ENCODE peak calls at places on chromosomes 11 and 22, in six cellular contexts. X is brain microvascular endothelial cell; Z is hepatocyte; N is K562; D is testis; S is CD8-positive, alpha-beta T cell. A is an unnamed sample.

GRCh38 chr22:44317886-44318637 is 5.3 kb upstream of the SHISAL1 start:
- DNase-seq in N (no peak), Z (no peak), X (no peak), S (no peak), D (no peak), A (no peak)

GRCh38 chr22:38820021-38820420 is 23.8 kb downstream of the NPTXR start:
- DNase-seq in Z (no peak), S (no peak), N (no peak), X (no peak), D (no peak), A (no peak)

GRCh38 chr11:117381988-117382387 is 54.3 kb downstream of the CEP164 start:
- DNase-seq in S (no peak), D (no peak), Z (no peak), N (no peak), X (no peak), A (no peak)

GRCh38 chr11:9972917-9973504 is 309.1 kb downstream of the SWAP70 start:
- DNase-seq in X (peak), D (peak), Z (peak), N (peak), S (no peak), A (peak)

GRCh38 chr11:34439521-34440258 is 956 bp downstream of the CAT start:
- DNase-seq in D (no peak), X (no peak), Z (no peak), S (no peak), N (no peak), A (no peak)

GRCh38 chr11:126834149-126834548 is 166.4 kb downstream of the KIRREL3 start:
- DNase-seq in D (no peak), S (no peak), N (no peak), X (peak), Z (no peak), A (peak)

GRCh38 chr22:35681454-35682050 is 33.3 kb downstream of the APOL6 start:
- DNase-seq in X (no peak), N (no peak), Z (no peak), S (no peak), D (no peak), A (no peak)

GRCh38 chr11:10792385-10793068 is 16.2 kb downstream of the EIF4G2 start:
- DNase-seq in S (peak), D (peak), X (peak), Z (peak), N (peak), A (peak)

GRCh38 chr11:73139476-73140198 is 2.5 kb downstream of the FCHSD2 start:
- DNase-seq in Z (no peak), D (no peak), X (no peak), N (no peak), S (no peak), A (peak)

GRCh38 chr11:42772886-42773285 is 538.9 kb upstream of the API5 start:
- DNase-seq in D (no peak), X (no peak), N (no peak), S (no peak), Z (no peak), A (no peak)

GRCh38 chr11:9379046-9379445 is 5.4 kb upstream of the IPO7 start:
- DNase-seq in S (no peak), N (no peak), D (no peak), X (no peak), Z (no peak), A (no peak)

GRCh38 chr11:132718711-132719641 is 813.3 kb downstream of the OPCML start:
- DNase-seq in D (peak), Z (no peak), S (no peak), X (peak), N (no peak), A (no peak)

GRCh38 chr11:852762-853161 is 10.1 kb downstream of the TSPAN4 start:
- DNase-seq in X (no peak), S (no peak), Z (no peak), D (no peak), N (no peak), A (no peak)

GRCh38 chr11:66973956-66974585 is 1.0 kb upstream of the C11orf86 start:
- DNase-seq in X (no peak), Z (no peak), N (no peak), D (no peak), S (no peak), A (peak)

GRCh38 chr22:47295982-47296381 is 533.5 kb downstream of the TBC1D22A start:
- DNase-seq in N (no peak), Z (no peak), S (no peak), D (peak), X (no peak), A (no peak)

GRCh38 chr11:67545280-67545679 is 22.0 kb upstream of the CABP2 start:
- DNase-seq in D (no peak), N (peak), X (no peak), Z (no peak), S (no peak), A (no peak)

GRCh38 chr11:34665077-34665835 is 44.4 kb downstream of the EHF start:
- DNase-seq in Z (no peak), D (no peak), N (no peak), S (no peak), X (no peak), A (no peak)

GRCh38 chr22:31970490-31971444 is 26.4 kb downstream of the YWHAH start:
- DNase-seq in S (peak), Z (peak), D (peak), X (peak), N (peak), A (peak)

GRCh38 chr22:37183432-37184379 is 4.3 kb downstream of the C1QTNF6 start:
- DNase-seq in D (no peak), Z (no peak), S (no peak), X (no peak), N (no peak), A (no peak)

GRCh38 chr22:23709107-23709506 is 18.3 kb downstream of the RGL4 start:
- DNase-seq in D (no peak), X (no peak), N (no peak), Z (no peak), S (no peak), A (no peak)

DNA sequence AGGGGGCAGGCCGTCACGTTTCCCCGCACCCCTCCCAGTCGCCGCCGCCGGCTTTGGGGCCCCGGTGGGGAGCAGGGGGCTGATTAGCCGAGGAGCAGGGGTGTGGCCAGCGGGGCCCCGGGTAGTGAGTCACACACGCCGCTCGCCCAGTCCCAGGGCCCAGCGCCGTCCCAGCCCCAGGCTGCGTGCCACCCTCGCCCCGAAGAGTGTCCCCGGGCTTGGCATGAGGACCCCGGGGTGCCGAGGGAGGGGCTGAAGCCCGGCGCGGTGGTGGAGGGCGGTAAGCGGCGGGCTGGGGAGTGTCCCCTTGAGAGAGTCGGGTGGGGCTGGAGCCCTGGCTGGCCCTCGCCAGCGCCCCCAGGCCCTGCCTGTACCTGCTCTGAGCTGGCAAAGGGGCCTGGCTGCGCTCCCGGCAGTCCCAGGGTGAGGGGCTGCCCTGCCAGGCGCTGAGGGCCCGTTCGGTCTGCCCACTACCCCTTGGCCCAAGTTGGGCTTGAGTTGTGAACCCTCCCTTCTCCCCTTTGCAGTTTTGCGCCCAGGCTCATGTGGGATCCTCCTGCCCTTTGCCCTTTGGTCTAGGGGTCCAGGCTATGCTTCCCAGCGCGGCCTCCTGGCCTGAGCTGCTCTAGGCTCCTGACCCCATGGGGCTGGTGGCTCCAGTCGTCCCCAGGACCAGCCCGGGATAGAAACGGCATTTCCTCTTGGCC is 34.6 kb downstream of the PRDM11 start:
- DNase-seq in S (no peak), N (peak), Z (no peak), X (peak), D (peak), A (peak)
- TF ChIP-seq CTCF in S (no peak), N (no peak), Z (no peak), X (no peak), D (no peak), A (no peak)

GRCh38 chr11:114089748-114090147 is 30.2 kb downstream of the ZBTB16 start:
- DNase-seq in N (no peak), X (no peak), Z (no peak), S (no peak), D (no peak), A (no peak)
- H3K4me3 ChIP-seq in N (no peak), X (no peak), Z (no peak), S (no peak), D (no peak), A (no peak)

GRCh38 chr11:107282195-107282594 is 175.4 kb downstream of the CWF19L2 start:
- DNase-seq in N (no peak), X (no peak), D (no peak), Z (no peak), S (no peak), A (no peak)
- TF ChIP-seq CTCF in N (no peak), X (no peak), D (no peak), Z (no peak), S (no peak), A (no peak)

GRCh38 chr11:119529936-119530335 is 107.0 kb upstream of the THY1 start:
- DNase-seq in N (no peak), S (no peak), D (no peak), Z (no peak), X (no peak), A (no peak)

GRCh38 chr11:119531091-119531490 is 108.1 kb upstream of the THY1 start:
- DNase-seq in D (no peak), S (no peak), X (no peak), Z (no peak), N (no peak), A (no peak)

GRCh38 chr11:119532551-119532950 is 109.6 kb upstream of the THY1 start:
- DNase-seq in S (no peak), N (no peak), Z (no peak), X (no peak), D (no peak), A (no peak)

GRCh38 chr11:119530503-119530902 is 107.5 kb upstream of the THY1 start:
- DNase-seq in D (no peak), N (no peak), X (no peak), Z (peak), S (no peak), A (no peak)

GRCh38 chr11:119531623-119532022 is 108.7 kb upstream of the THY1 start:
- DNase-seq in X (no peak), Z (no peak), D (no peak), S (no peak), N (no peak), A (no peak)
- H3K4me3 ChIP-seq in X (no peak), Z (no peak), D (no peak), S (no peak), N (no peak), A (no peak)

GRCh38 chr11:121032546-121032945 is 8.6 kb downstream of the TBCEL start:
- DNase-seq in N (no peak), X (no peak), Z (no peak), D (no peak), S (no peak), A (no peak)
- TF ChIP-seq CTCF in N (no peak), X (no peak), Z (peak), D (no peak), S (no peak), A (no peak)

GRCh38 chr11:3165916-3166267 is 782 bp upstream of the OSBPL5 start:
- DNase-seq in N (no peak), X (no peak), S (no peak), Z (no peak), D (no peak), A (no peak)
- H3K4me3 ChIP-seq in N (no peak), X (no peak), S (no peak), Z (no peak), D (no peak), A (no peak)